ENCODE peak calls at places on chromosomes 1 and 21, in four cellular contexts. One of them, this sample, is unnamed.

GRCh38 chr1:67270569-67270968 is 37.1 kb upstream of the IL12RB2 start:
- DNase-seq in left kidney: no peak
- DNase-seq in stimulated activated CD4-positive, alpha-beta T cell treated with anti-CD3 and anti-CD28 coated beads, Interleukin-2, amount 100 ng/mL, for 48 hours: no peak
- DNase-seq in stimulated activated CD8-positive, alpha-beta memory T cell treated with anti-CD3 and anti-CD28 coated beads, Interleukin-4, amount 100 ng/mL, for 24 hours: no peak
- DNase-seq in this sample: no peak

GRCh38 chr1:32352831-32353383 is 9.4 kb downstream of the FAM229A start:
- DNase-seq in stimulated activated CD4-positive, alpha-beta T cell treated with anti-CD3 and anti-CD28 coated beads, Interleukin-2, amount 100 ng/mL, for 48 hours: no peak
- DNase-seq in left kidney: no peak
- DNase-seq in stimulated activated CD8-positive, alpha-beta memory T cell treated with anti-CD3 and anti-CD28 coated beads, Interleukin-4, amount 100 ng/mL, for 24 hours: no peak
- DNase-seq in this sample: no peak

GRCh38 chr1:201530741-201531521 is 8.0 kb upstream of the NAV1 start:
- DNase-seq in left kidney: peak
- DNase-seq in stimulated activated CD4-positive, alpha-beta T cell treated with anti-CD3 and anti-CD28 coated beads, Interleukin-2, amount 100 ng/mL, for 48 hours: peak
- DNase-seq in stimulated activated CD8-positive, alpha-beta memory T cell treated with anti-CD3 and anti-CD28 coated beads, Interleukin-4, amount 100 ng/mL, for 24 hours: peak
- DNase-seq in this sample: no peak

GRCh38 chr1:20402585-20403422 is 83.2 kb downstream of the CAMK2N1 start:
- DNase-seq in left kidney: peak
- DNase-seq in stimulated activated CD4-positive, alpha-beta T cell treated with anti-CD3 and anti-CD28 coated beads, Interleukin-2, amount 100 ng/mL, for 48 hours: no peak
- DNase-seq in stimulated activated CD8-positive, alpha-beta memory T cell treated with anti-CD3 and anti-CD28 coated beads, Interleukin-4, amount 100 ng/mL, for 24 hours: no peak
- DNase-seq in this sample: no peak

GRCh38 chr21:17462276-17462981 is 50.4 kb upstream of the CXADR start:
- DNase-seq in stimulated activated CD8-positive, alpha-beta memory T cell treated with anti-CD3 and anti-CD28 coated beads, Interleukin-4, amount 100 ng/mL, for 24 hours: no peak
- DNase-seq in left kidney: no peak
- DNase-seq in stimulated activated CD4-positive, alpha-beta T cell treated with anti-CD3 and anti-CD28 coated beads, Interleukin-2, amount 100 ng/mL, for 48 hours: no peak
- DNase-seq in this sample: no peak

GRCh38 chr1:79259390-79260336 is 253.1 kb upstream of the ADGRL4 start:
- DNase-seq in stimulated activated CD4-positive, alpha-beta T cell treated with anti-CD3 and anti-CD28 coated beads, Interleukin-2, amount 100 ng/mL, for 48 hours: no peak
- DNase-seq in stimulated activated CD8-positive, alpha-beta memory T cell treated with anti-CD3 and anti-CD28 coated beads, Interleukin-4, amount 100 ng/mL, for 24 hours: no peak
- DNase-seq in left kidney: peak
- DNase-seq in this sample: no peak

GRCh38 chr21:28419110-28419509 is 573.6 kb downstream of the LTN1 start:
- DNase-seq in stimulated activated CD4-positive, alpha-beta T cell treated with anti-CD3 and anti-CD28 coated beads, Interleukin-2, amount 100 ng/mL, for 48 hours: no peak
- DNase-seq in left kidney: peak
- DNase-seq in stimulated activated CD8-positive, alpha-beta memory T cell treated with anti-CD3 and anti-CD28 coated beads, Interleukin-4, amount 100 ng/mL, for 24 hours: no peak
- DNase-seq in this sample: no peak

GRCh38 chr21:32867587-32867986 is 96.0 kb upstream of the PAXBP1 start:
- DNase-seq in stimulated activated CD8-positive, alpha-beta memory T cell treated with anti-CD3 and anti-CD28 coated beads, Interleukin-4, amount 100 ng/mL, for 24 hours: no peak
- DNase-seq in left kidney: no peak
- DNase-seq in stimulated activated CD4-positive, alpha-beta T cell treated with anti-CD3 and anti-CD28 coated beads, Interleukin-2, amount 100 ng/mL, for 48 hours: no peak
- DNase-seq in this sample: no peak

GRCh38 chr1:81305997-81306452 is 494.7 kb upstream of the ADGRL2 start:
- DNase-seq in left kidney: peak
- DNase-seq in stimulated activated CD8-positive, alpha-beta memory T cell treated with anti-CD3 and anti-CD28 coated beads, Interleukin-4, amount 100 ng/mL, for 24 hours: no peak
- DNase-seq in stimulated activated CD4-positive, alpha-beta T cell treated with anti-CD3 and anti-CD28 coated beads, Interleukin-2, amount 100 ng/mL, for 48 hours: no peak
- DNase-seq in this sample: peak

This sample was measured in HL-60.